ENCODE peak calls at places on chromosomes 13 and 19, in seven cellular contexts. One of them, this sample, is unnamed.

GRCh38 chr19:41223431-41224234 is 4.6 kb downstream of the AXL start:
- DNase-seq in KBM-7: no peak
- DNase-seq in cardiac muscle cell: peak; percentile 29
- DNase-seq in Calu3: peak; percentile 80
- DNase-seq in NCI-H510A: no peak
- DNase-seq in caudate nucleus: no peak
- DNase-seq in GM23248: peak; percentile 91
- DNase-seq in this sample: peak; percentile 51

GRCh38 chr19:10797541-10798256 is 38.3 kb downstream of the TMED1 start:
- DNase-seq in KBM-7: no peak
- DNase-seq in cardiac muscle cell: no peak
- DNase-seq in Calu3: no peak
- DNase-seq in NCI-H510A: no peak
- DNase-seq in caudate nucleus: no peak
- DNase-seq in GM23248: no peak
- DNase-seq in this sample: no peak

GRCh38 chr19:7771072-7771471 is 8.0 kb downstream of the CLEC4M start:
- DNase-seq in KBM-7: no peak
- DNase-seq in cardiac muscle cell: no peak
- DNase-seq in Calu3: no peak
- DNase-seq in NCI-H510A: no peak
- DNase-seq in caudate nucleus: no peak
- DNase-seq in GM23248: no peak
- DNase-seq in this sample: no peak

GRCh38 chr19:54312436-54313362 is at the start of gene LILRA5:
- DNase-seq in KBM-7: peak; percentile 66
- DNase-seq in cardiac muscle cell: no peak
- DNase-seq in Calu3: no peak
- DNase-seq in NCI-H510A: no peak
- DNase-seq in caudate nucleus: no peak
- DNase-seq in GM23248: no peak
- DNase-seq in this sample: no peak

GRCh38 chr19:30171795-30172642 is 200.2 kb upstream of the ZNF536 start:
- DNase-seq in KBM-7: no peak
- DNase-seq in cardiac muscle cell: no peak
- DNase-seq in Calu3: no peak
- DNase-seq in NCI-H510A: no peak
- DNase-seq in caudate nucleus: no peak
- DNase-seq in GM23248: no peak
- DNase-seq in this sample: no peak

GRCh38 chr19:409006-409514 is at the start of gene C2CD4C:
- DNase-seq in KBM-7: no peak
- DNase-seq in cardiac muscle cell: peak; percentile 59
- DNase-seq in Calu3: no peak
- DNase-seq in NCI-H510A: no peak
- DNase-seq in caudate nucleus: no peak
- DNase-seq in GM23248: peak; percentile 56
- DNase-seq in this sample: peak; percentile 11

GRCh38 chr19:32773126-32773525 is 53.6 kb downstream of the TDRD12 start:
- DNase-seq in KBM-7: no peak
- DNase-seq in cardiac muscle cell: no peak
- DNase-seq in Calu3: no peak
- DNase-seq in NCI-H510A: no peak
- DNase-seq in caudate nucleus: no peak
- DNase-seq in GM23248: no peak
- DNase-seq in this sample: no peak

GRCh38 chr13:42153371-42153770 is 104.9 kb downstream of the DGKH start:
- DNase-seq in KBM-7: no peak
- DNase-seq in cardiac muscle cell: no peak
- DNase-seq in Calu3: no peak
- DNase-seq in NCI-H510A: no peak
- DNase-seq in caudate nucleus: no peak
- DNase-seq in GM23248: no peak
- DNase-seq in this sample: no peak

GRCh38 chr13:40141859-40142555 is 486.5 kb downstream of the COG6 start:
- DNase-seq in KBM-7: no peak
- DNase-seq in cardiac muscle cell: no peak
- DNase-seq in Calu3: no peak
- DNase-seq in NCI-H510A: no peak
- DNase-seq in caudate nucleus: no peak
- DNase-seq in GM23248: no peak
- DNase-seq in this sample: no peak

GRCh38 chr13:110593430-110594130 is 21.8 kb upstream of the NAXD start:
- DNase-seq in KBM-7: peak; percentile 73
- DNase-seq in cardiac muscle cell: peak; percentile 69
- DNase-seq in Calu3: no peak
- DNase-seq in NCI-H510A: no peak
- DNase-seq in caudate nucleus: no peak
- DNase-seq in GM23248: peak; percentile 71
- DNase-seq in this sample: peak; percentile 61

GRCh38 chr13:75603038-75603437 is 33.1 kb upstream of the LMO7 start:
- DNase-seq in KBM-7: no peak
- DNase-seq in cardiac muscle cell: no peak
- DNase-seq in Calu3: no peak
- DNase-seq in NCI-H510A: no peak
- DNase-seq in caudate nucleus: no peak
- DNase-seq in GM23248: no peak
- DNase-seq in this sample: no peak

GRCh38 chr19:18379803-18380747 is 5.9 kb upstream of the GDF15 start:
- DNase-seq in KBM-7: peak; percentile 55
- DNase-seq in cardiac muscle cell: no peak
- DNase-seq in Calu3: peak; percentile 80
- DNase-seq in NCI-H510A: peak; percentile 75
- DNase-seq in caudate nucleus: no peak
- DNase-seq in GM23248: peak; percentile 98
- DNase-seq in this sample: peak; percentile 89

GRCh38 chr19:10334340-10335148 is 1.2 kb upstream of the RAVER1 start:
- DNase-seq in KBM-7: peak; percentile 24
- DNase-seq in cardiac muscle cell: peak; percentile 96
- DNase-seq in Calu3: peak; percentile 92
- DNase-seq in NCI-H510A: peak; percentile 67
- DNase-seq in caudate nucleus: peak; percentile 26
- DNase-seq in GM23248: peak; percentile 99
- DNase-seq in this sample: peak; percentile 95

GRCh38 chr13:27920677-27921420 is 1.0 kb downstream of the PDX1 start:
- DNase-seq in KBM-7: no peak
- DNase-seq in cardiac muscle cell: peak; percentile 33
- DNase-seq in Calu3: peak; percentile 38
- DNase-seq in NCI-H510A: no peak
- DNase-seq in caudate nucleus: no peak
- DNase-seq in GM23248: peak; percentile 46
- DNase-seq in this sample: no peak

GRCh38 chr13:40813662-40814454 is 24.4 kb downstream of the SLC25A15 start:
- DNase-seq in KBM-7: peak; percentile 55
- DNase-seq in cardiac muscle cell: peak; percentile 36
- DNase-seq in Calu3: no peak
- DNase-seq in NCI-H510A: no peak
- DNase-seq in caudate nucleus: no peak
- DNase-seq in GM23248: peak; percentile 57
- DNase-seq in this sample: no peak

This sample was measured in LoVo.